ENCODE peak calls at places on chromosomes 7 and 10, in nine cellular contexts. S is GM12878, I is transverse colon, K is prostate gland, B is IMR-90, R is right lobe of liver, T is uterus, E is tibial nerve, U is upper lobe of left lung. Z is an unnamed sample.

GRCh38 chr7:92527300-92528187 is 776 bp downstream of the PEX1 start:
- DNase-seq in S (peak; percentile 15), I (peak; percentile 56), K (peak; percentile 17), B (peak; percentile 55), R (peak; percentile 66), T (peak; percentile 22), E (no peak), U (peak; percentile 87), Z (peak; percentile 57)

GRCh38 chr7:101681170-101682007 is 52.3 kb upstream of the MYL10 start:
- DNase-seq in S (no peak), I (no peak), K (peak; percentile 51), B (peak; percentile 87), R (peak; percentile 41), T (peak; percentile 49), E (no peak), U (no peak), Z (peak; percentile 75)

GRCh38 chr7:1642291-1642728 is 27.8 kb upstream of the ELFN1 start:
- DNase-seq in S (no peak), I (no peak), K (no peak), B (no peak), R (no peak), T (no peak), E (no peak), U (peak; percentile 57), Z (no peak)

GRCh38 chr7:100443096-100443840 is 7.0 kb upstream of the PPP1R35 start:
- DNase-seq in S (no peak), I (no peak), K (no peak), B (no peak), R (peak; percentile 8), T (peak; percentile 11), E (no peak), U (no peak), Z (no peak)

GRCh38 chr7:20783716-20784310 is 2.9 kb downstream of the SP8 start:
- DNase-seq in S (no peak), I (no peak), K (peak; percentile 38), B (no peak), R (peak; percentile 54), T (no peak), E (no peak), U (peak; percentile 79), Z (no peak)

GRCh38 chr10:34154371-34154770 is 660.7 kb downstream of the PARD3 start:
- DNase-seq in S (no peak), I (no peak), K (no peak), B (no peak), R (no peak), T (no peak), E (no peak), U (no peak), Z (no peak)

GRCh38 chr10:43939939-43940810 is 291.5 kb upstream of the ZNF32 start:
- DNase-seq in S (no peak), I (no peak), K (peak; percentile 1), B (peak; percentile 46), R (no peak), T (no peak), E (no peak), U (no peak), Z (no peak)

GRCh38 chr7:150997075-150997511 is 6.3 kb downstream of the NOS3 start:
- DNase-seq in S (no peak), I (no peak), K (no peak), B (no peak), R (no peak), T (no peak), E (no peak), U (no peak), Z (no peak)

GRCh38 chr7:3537210-3537875 is 236.3 kb downstream of the SDK1 start:
- DNase-seq in S (no peak), I (no peak), K (no peak), B (peak; percentile 80), R (no peak), T (no peak), E (no peak), U (no peak), Z (no peak)

GRCh38 chr10:98463976-98464754 is 17.4 kb upstream of the HPS1 start:
- DNase-seq in S (no peak), I (no peak), K (no peak), B (peak; percentile 12), R (no peak), T (no peak), E (no peak), U (no peak), Z (no peak)

GRCh38 chr10:98469532-98469931 is 22.8 kb upstream of the HPS1 start:
- DNase-seq in S (no peak), I (no peak), K (no peak), B (no peak), R (no peak), T (no peak), E (no peak), U (no peak), Z (no peak)

GRCh38 chr10:98467506-98468318 is 21.0 kb upstream of the HPS1 start:
- DNase-seq in S (peak; percentile 50), I (peak; percentile 79), K (peak; percentile 83), B (peak; percentile 83), R (peak; percentile 69), T (peak; percentile 69), E (peak; percentile 40), U (peak; percentile 86), Z (peak; percentile 79)

GRCh38 chr10:98465866-98466265 is 19.1 kb upstream of the HPS1 start:
- DNase-seq in S (no peak), I (no peak), K (no peak), B (no peak), R (no peak), T (no peak), E (no peak), U (no peak), Z (no peak)

DNA sequence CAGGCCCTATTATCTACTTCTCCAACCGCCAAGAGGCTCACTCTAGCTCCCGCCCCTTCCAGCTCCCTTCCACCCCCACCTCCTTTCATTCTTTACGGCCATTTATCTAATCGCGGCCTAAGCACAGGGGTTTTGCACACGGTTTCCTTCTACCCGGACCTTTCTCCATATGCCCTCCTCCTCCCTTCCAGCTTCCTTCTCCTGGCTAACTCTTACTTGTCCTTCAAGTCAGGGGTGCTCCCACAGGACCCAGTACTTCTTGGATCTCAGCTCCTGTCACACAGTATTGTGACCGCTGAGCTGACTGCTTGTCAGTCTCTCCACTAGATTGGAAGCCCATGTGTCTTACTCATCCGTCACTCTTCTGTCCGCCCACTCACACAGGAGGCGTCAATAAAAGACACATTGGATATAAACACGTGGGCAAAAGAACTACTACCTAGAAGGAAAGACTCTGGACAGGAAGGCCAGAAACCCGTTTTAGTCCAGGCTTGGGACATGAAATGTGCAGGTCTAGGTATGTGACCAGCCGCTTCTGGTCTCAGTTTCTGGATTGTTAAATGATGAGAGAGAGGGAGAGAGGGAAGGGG is 20.3 kb upstream of the HPS1 start:
- DNase-seq in S (no peak), I (no peak), K (no peak), B (no peak), R (no peak), T (no peak), E (no peak), U (no peak), Z (no peak)
- TF ChIP-seq POLR2A in S (no peak), I (no peak), K (no peak), B (no peak), R (no peak), T (no peak), E (no peak), U (no peak), Z (no peak)

DNA sequence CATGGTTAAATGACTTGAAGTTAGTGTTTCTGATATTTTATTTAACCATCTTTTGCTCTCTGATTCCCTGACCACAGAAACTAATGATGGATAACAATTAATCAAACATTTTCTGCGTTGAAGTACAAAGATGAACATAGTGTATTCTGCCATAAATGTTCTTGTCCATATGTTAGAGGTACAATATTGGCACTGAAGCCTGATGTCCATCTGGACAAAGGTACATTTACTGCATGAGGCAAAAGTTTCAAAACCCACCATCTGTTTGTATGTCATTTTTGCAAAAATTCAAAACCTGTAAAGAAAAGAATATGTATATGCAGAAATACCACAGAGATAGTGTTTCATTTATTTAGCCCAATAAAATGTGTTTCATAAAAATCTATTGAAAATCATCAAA is 861.5 kb downstream of the ANKRD7 start:
- DNase-seq in S (no peak), I (no peak), K (no peak), B (no peak), R (no peak), T (no peak), E (no peak), U (no peak), Z (no peak)
- H3K4me3 ChIP-seq in S (no peak overlapping the region), I (no peak overlapping the region), K (no peak overlapping the region), B (no peak overlapping the region), R (no peak overlapping the region), T (no peak overlapping the region), E (no peak overlapping the region), U (no peak overlapping the region), Z (no peak overlapping the region)

GRCh38 chr10:100516847-100517246 is 2.8 kb downstream of the SEC31B start:
- DNase-seq in S (no peak), I (no peak), K (no peak), B (no peak), R (peak; percentile 54), T (no peak), E (no peak), U (no peak), Z (no peak)
- TF ChIP-seq CTCF in S (peak; percentile 5), I (no peak), K (no peak), B (peak; percentile 9), R (peak; percentile 54), T (no peak), E (no peak), U (no peak), Z (peak; percentile 10)

GRCh38 chr10:112382539-112383235 is 8.8 kb downstream of the ACSL5 start:
- DNase-seq in S (no peak), I (no peak), K (no peak), B (no peak), R (no peak), T (no peak), E (no peak), U (no peak), Z (no peak)

GRCh38 chr10:112388548-112388947 is 14.6 kb downstream of the ACSL5 start:
- DNase-seq in S (no peak), I (no peak), K (no peak), B (no peak), R (no peak), T (no peak), E (no peak), U (no peak), Z (no peak)

GRCh38 chr10:112389147-112389822 is 15.4 kb downstream of the ACSL5 start:
- DNase-seq in S (peak; percentile 59), I (no peak), K (no peak), B (peak; percentile 77), R (peak; percentile 24), T (no peak), E (no peak), U (no peak), Z (peak; percentile 44)

GRCh38 chr10:112383325-112383724 is 9.4 kb downstream of the ACSL5 start:
- DNase-seq in S (no peak), I (peak; percentile 72), K (no peak), B (peak; percentile 88), R (peak; percentile 36), T (no peak), E (no peak), U (no peak), Z (no peak)

DNA sequence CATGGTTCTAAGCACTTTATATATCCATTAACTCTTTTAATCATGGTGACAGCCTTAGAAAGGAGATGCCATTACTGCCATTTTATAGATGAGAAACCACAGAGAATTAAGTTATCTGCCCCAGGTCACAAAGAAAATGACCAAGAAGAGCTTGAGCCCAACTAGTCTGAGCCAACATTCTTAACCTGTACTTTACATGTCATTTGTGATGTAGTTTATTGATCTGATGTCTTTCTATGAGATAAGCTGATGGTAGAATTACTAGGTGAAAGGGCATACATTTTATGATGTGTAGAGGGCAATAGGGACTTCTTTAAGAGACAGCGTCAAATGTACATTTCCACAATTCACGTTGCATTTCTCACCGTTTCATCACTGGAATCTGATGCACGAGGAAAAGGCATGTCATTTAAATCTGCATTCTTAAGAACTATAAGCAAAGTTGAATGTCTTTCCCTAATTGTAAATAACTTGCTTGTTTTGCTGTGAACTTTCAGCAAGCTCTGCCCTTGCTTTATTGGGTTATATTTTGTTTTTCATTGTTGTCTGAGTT is 11.3 kb downstream of the ACSL5 start:
- DNase-seq in S (no peak), I (no peak), K (no peak), B (no peak), R (no peak), T (no peak), E (no peak), U (no peak), Z (no peak)
- TF ChIP-seq POLR2A in S (no peak), I (no peak), K (no peak), B (no peak), R (no peak), T (no peak), E (no peak), U (no peak), Z (no peak)